ENCODE peak calls at places on chromosomes 6 and 20, in six cellular contexts. I, H, E, V, U and W are unnamed samples.

GRCh38 chr20:37673429-37673828 is 20.4 kb upstream of the CTNNBL1 start:
- DNase-seq in I (no peak), E (no peak), H (no peak), U (no peak), V (no peak), W (no peak)

GRCh38 chr6:7137335-7138106 is 29.8 kb downstream of the RREB1 start:
- DNase-seq in H (peak; percentile 53), V (peak; percentile 48), E (peak; percentile 77), U (peak; percentile 73), I (no peak), W (peak; percentile 57)

GRCh38 chr20:38260025-38260377 is 534 bp downstream of the KIAA1755 start:
- DNase-seq in I (no peak), H (no peak), U (no peak), E (no peak), V (no peak), W (no peak)

GRCh38 chr6:118791499-118791898 is 102.5 kb upstream of the ASF1A start:
- DNase-seq in U (no peak), H (no peak), I (no peak), V (no peak), E (no peak), W (no peak)

GRCh38 chr6:106692112-106692822 is 62.9 kb downstream of the QRSL1 start:
- DNase-seq in U (peak; percentile 48), E (peak; percentile 15), H (no peak), V (peak; percentile 43), I (peak; percentile 53), W (no peak)

GRCh38 chr6:56450376-56450775 is 192.3 kb downstream of the DST start:
- DNase-seq in I (no peak), H (no peak), E (no peak), V (no peak), U (no peak), W (no peak)

GRCh38 chr6:42520786-42521607 is 42.8 kb upstream of the UBR2 start:
- DNase-seq in V (no peak), U (no peak), H (no peak), I (peak; percentile 92), E (peak; percentile 80), W (no peak)

GRCh38 chr6:118709859-118710350 is 58.5 kb upstream of the CEP85L start:
- DNase-seq in H (no peak), U (peak; percentile 40), V (no peak), E (peak; percentile 86), I (peak; percentile 75), W (peak; percentile 73)

GRCh38 chr20:58100731-58101356 is 127.6 kb downstream of the ANKRD60 start:
- DNase-seq in H (no peak), I (no peak), V (no peak), E (no peak), U (no peak), W (no peak)

GRCh38 chr6:44216677-44217331 is at the start of gene MYMX:
- DNase-seq in V (peak; percentile 77), U (no peak), I (no peak), H (peak; percentile 47), E (no peak), W (no peak)

GRCh38 chr6:122580731-122581130 is 29.5 kb upstream of the PKIB start:
- DNase-seq in V (no peak), H (no peak), I (peak; percentile 52), U (no peak), E (no peak), W (no peak)

GRCh38 chr20:60013296-60014142 is 55.3 kb downstream of the CDH26 start:
- DNase-seq in U (no peak), E (no peak), V (no peak), H (no peak), I (no peak), W (no peak)

GRCh38 chr20:17873410-17874270 is 95.0 kb downstream of the SNX5 start:
- DNase-seq in I (peak; percentile 65), U (peak; percentile 94), E (peak; percentile 96), V (peak; percentile 25), H (peak; percentile 86), W (no peak)

GRCh38 chr20:31602779-31603441 is 2.2 kb upstream of the ID1 start:
- DNase-seq in I (peak; percentile 82), U (no peak), V (no peak), H (no peak), E (peak; percentile 89), W (peak; percentile 28)

GRCh38 chr20:12695937-12696336 is 312.8 kb upstream of the SPTLC3 start:
- DNase-seq in H (no peak), I (no peak), U (no peak), V (no peak), E (no peak), W (no peak)

GRCh38 chr6:43733471-43734293 is 36.3 kb upstream of the VEGFA start:
- DNase-seq in H (no peak), I (no peak), V (no peak), U (no peak), E (no peak), W (peak; percentile 29)

GRCh38 chr6:143224516-143224915 is 163.8 kb downstream of the AIG1 start:
- DNase-seq in U (no peak), E (no peak), H (no peak), I (peak; percentile 25), V (no peak), W (no peak)

GRCh38 chr6:28206527-28207243 is 18.4 kb upstream of the ZSCAN9 start:
- DNase-seq in U (no peak), H (no peak), E (peak; percentile 5), I (no peak), V (peak; percentile 54), W (no peak)

GRCh38 chr6:21128601-21129000 is 464.9 kb upstream of the SOX4 start:
- DNase-seq in H (no peak), V (no peak), U (no peak), I (no peak), E (no peak), W (no peak)

GRCh38 chr6:115706324-115706723 is 354.4 kb downstream of the FRK start:
- DNase-seq in E (no peak), U (no peak), I (no peak), V (no peak), H (no peak), W (no peak)

DNA sequence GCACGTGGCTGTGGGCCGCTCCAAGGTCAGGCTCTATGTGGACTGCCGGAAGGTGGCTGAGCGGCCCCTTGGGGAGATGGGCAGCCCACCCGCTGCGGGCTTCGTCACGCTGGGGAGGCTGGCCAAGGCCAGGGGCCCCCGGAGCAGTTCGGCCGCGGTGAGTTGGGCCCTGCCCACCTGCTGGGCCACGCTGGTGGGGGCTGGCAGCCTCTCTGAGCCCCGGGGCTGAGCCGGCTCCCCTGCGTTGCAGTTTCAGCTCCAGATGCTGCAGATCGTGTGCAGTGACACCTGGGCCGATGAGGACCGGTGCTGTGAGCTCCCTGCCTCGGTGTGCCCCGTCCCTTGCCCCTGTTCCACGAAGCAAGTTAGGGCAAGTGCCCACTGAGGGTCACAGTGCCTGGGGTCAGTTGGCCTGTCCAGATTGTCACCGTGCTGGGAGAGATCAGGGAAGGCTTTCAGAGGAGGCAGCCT is 27.1 kb downstream of the COL20A1 start:
- DNase-seq in E (no peak), V (no peak), I (no peak), U (no peak), H (peak; percentile 5), W (no peak)
- H3K27me3 ChIP-seq in E (peaks cover 51% of the 10 kb centered on the region), V (peaks cover 14% of the 10 kb centered on the region), I (peaks cover 20% of the 10 kb centered on the region), U (peaks cover 2% of the 10 kb centered on the region), H (peaks cover 10% of the 10 kb centered on the region), W (no peaks in the 10 kb centered on the region)

GRCh38 chr6:47042238-47042843 is at the start of gene ADGRF1:
- DNase-seq in U (no peak), I (peak; percentile 91), H (no peak), E (no peak), V (no peak), W (no peak)

GRCh38 chr6:47044418-47044817 is 2.3 kb upstream of the ADGRF1 start:
- DNase-seq in H (no peak), U (no peak), E (no peak), I (peak; percentile 98), V (no peak), W (no peak)

GRCh38 chr6:47047097-47047478 is 5.0 kb upstream of the ADGRF1 start:
- DNase-seq in U (no peak), V (no peak), H (no peak), E (no peak), I (no peak), W (no peak)

GRCh38 chr6:47048638-47049037 is 6.5 kb upstream of the ADGRF1 start:
- DNase-seq in E (no peak), V (no peak), I (no peak), U (no peak), H (no peak), W (no peak)

DNA sequence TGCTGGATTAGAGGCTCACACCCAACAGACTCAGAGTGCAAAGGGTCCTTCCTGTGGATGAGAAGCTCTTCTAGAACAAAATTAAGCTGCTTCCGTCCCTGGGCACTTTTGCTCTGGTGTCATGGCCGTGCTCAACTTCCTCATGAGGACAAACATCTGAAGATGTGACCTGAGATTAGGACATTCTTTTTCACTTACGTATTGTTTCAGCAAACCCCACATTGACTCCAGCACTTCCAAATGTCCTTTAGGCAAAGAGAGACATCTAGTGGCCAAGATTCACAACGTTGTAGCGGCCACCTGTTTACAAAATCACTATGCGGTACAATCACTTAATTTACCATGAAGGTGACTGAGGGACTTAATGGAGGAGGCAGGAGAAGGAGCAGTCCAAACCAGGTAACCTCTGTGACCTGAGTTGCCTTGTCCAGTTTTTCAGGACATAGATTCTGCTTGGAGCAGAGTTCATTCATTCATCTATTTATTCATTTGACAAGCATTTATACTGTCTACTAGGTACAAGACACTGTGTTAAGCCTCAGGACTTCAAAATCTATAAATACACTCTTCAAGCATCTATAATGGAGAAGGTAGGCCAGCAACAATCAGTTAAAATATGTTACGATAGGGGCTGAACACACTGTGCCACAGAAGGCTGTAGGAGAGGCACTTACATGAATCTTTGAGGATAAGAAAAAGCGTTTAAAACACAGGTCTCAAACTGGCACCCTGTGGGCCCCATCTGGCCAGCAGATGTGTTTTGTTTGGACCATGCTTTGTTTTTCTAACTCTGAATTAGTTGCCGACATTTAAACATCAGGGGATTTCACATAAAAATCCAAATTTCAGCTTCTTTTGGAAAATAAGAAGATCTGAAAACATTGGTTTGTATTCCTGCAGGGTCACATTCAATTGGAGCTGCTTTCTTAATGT is 5.6 kb upstream of the ADGRF1 start:
- DNase-seq in E (peak; percentile 62), U (peak; percentile 54), H (no peak), I (peak; percentile 97), V (peak; percentile 78), W (no peak)
- H3K27ac ChIP-seq in E (no peak overlapping the region), U (no peak overlapping the region), H (no peak overlapping the region), I (peak overlapping the region; percentile 95), V (no peak overlapping the region), W (no peak overlapping the region)

DNA sequence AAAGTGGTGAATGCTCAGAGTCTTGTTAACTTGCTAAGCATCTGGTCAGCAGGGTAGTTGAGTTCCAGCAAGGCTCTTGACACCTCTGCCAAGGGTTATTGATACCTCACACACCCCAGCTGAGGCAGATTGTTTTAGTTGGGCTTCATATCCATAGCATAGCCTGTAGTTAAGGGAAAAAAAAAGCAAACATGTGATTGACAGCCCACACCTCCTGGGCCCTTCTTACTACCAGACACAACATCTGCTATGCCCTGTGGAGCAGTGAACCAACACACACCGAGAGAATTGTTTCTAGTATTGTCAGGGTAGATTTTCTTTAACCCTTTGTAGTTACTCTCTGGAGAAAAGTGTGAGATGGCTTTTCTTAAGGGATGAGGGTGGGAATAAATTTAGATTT is 697.0 kb upstream of the POU3F2 start:
- DNase-seq in U (no peak), E (no peak), H (no peak), I (no peak), V (peak; percentile 55), W (no peak)
- TF ChIP-seq CTCF in U (no peak), E (no peak), H (no peak), I (no peak), V (no peak), W (no peak)

DNA sequence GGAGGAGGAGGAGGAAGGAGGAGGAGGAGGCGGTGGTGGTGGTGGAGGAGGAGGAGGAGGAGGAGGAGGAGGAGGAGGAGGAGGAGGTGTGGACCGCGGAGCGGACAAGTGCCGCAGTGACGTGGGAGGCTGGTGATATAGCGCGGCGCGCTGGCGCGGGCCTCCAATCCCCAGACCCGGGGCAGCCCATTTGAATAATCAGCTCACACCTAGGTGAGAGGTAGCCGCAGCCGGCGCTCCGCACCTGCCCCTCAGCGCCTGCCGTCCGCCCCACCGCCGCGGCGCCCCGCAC is 204 bp upstream of the FOXA2 start:
- DNase-seq in I (peak; percentile 71), U (no peak), H (no peak), E (no peak), V (peak; percentile 39), W (no peak)
- H3K27me3 ChIP-seq in I (peaks cover 8% of the 10 kb centered on the region), U (peaks cover 91% of the 10 kb centered on the region), H (peaks cover 98% of the 10 kb centered on the region), E (peaks cover 77% of the 10 kb centered on the region), V (peaks cover 100% of the 10 kb centered on the region), W (peaks cover 70% of the 10 kb centered on the region)